ENCODE peak calls at places on chromosomes 11 and 22, in ten cellular contexts. One of them, this sample, is unnamed.

GRCh38 chr11:124837491-124837856 is 27.8 kb upstream of the ROBO3 start:
- DNase-seq in ELR: peak; percentile 91
- DNase-seq in NCI-H146: peak; percentile 64
- DNase-seq in SJSA1: no peak
- DNase-seq in hippocampal formation: peak; percentile 55
- DNase-seq in T-cell: no peak
- DNase-seq in NCI-H510A treated with DMSO at 0.1 percent for 48 hours: peak; percentile 15
- DNase-seq in amygdala: no peak
- DNase-seq in right cardiac atrium: no peak
- DNase-seq in activated T-cell treated with anti-CD3 and anti-CD28 coated beads for 1 hour: no peak
- DNase-seq in this sample: peak; percentile 79

GRCh38 chr22:43956805-43957463 is 1.7 kb downstream of the SAMM50 start:
- DNase-seq in ELR: no peak
- DNase-seq in NCI-H146: no peak
- DNase-seq in SJSA1: no peak
- DNase-seq in hippocampal formation: no peak
- DNase-seq in T-cell: no peak
- DNase-seq in NCI-H510A treated with DMSO at 0.1 percent for 48 hours: no peak
- DNase-seq in amygdala: no peak
- DNase-seq in right cardiac atrium: no peak
- DNase-seq in activated T-cell treated with anti-CD3 and anti-CD28 coated beads for 1 hour: no peak
- DNase-seq in this sample: no peak

GRCh38 chr11:876550-876949 is 33.9 kb downstream of the TSPAN4 start:
- DNase-seq in ELR: no peak
- DNase-seq in NCI-H146: no peak
- DNase-seq in SJSA1: no peak
- DNase-seq in hippocampal formation: no peak
- DNase-seq in T-cell: no peak
- DNase-seq in NCI-H510A treated with DMSO at 0.1 percent for 48 hours: no peak
- DNase-seq in amygdala: no peak
- DNase-seq in right cardiac atrium: peak; percentile 78
- DNase-seq in activated T-cell treated with anti-CD3 and anti-CD28 coated beads for 1 hour: no peak
- DNase-seq in this sample: no peak

GRCh38 chr11:116925050-116925449 is 87.6 kb upstream of the APOA1 start:
- DNase-seq in ELR: no peak
- DNase-seq in NCI-H146: no peak
- DNase-seq in SJSA1: no peak
- DNase-seq in hippocampal formation: no peak
- DNase-seq in T-cell: peak; percentile 10
- DNase-seq in NCI-H510A treated with DMSO at 0.1 percent for 48 hours: no peak
- DNase-seq in amygdala: no peak
- DNase-seq in right cardiac atrium: no peak
- DNase-seq in activated T-cell treated with anti-CD3 and anti-CD28 coated beads for 1 hour: no peak
- DNase-seq in this sample: no peak

GRCh38 chr22:17880020-17880419 is 105.8 kb upstream of the BID start:
- DNase-seq in ELR: no peak
- DNase-seq in NCI-H146: no peak
- DNase-seq in SJSA1: no peak
- DNase-seq in hippocampal formation: no peak
- DNase-seq in T-cell: no peak
- DNase-seq in NCI-H510A treated with DMSO at 0.1 percent for 48 hours: no peak
- DNase-seq in amygdala: no peak
- DNase-seq in right cardiac atrium: no peak
- DNase-seq in activated T-cell treated with anti-CD3 and anti-CD28 coated beads for 1 hour: no peak
- DNase-seq in this sample: no peak

GRCh38 chr11:115965754-115966504 is 461.7 kb upstream of the CADM1 start:
- DNase-seq in ELR: no peak
- DNase-seq in NCI-H146: peak; percentile 71
- DNase-seq in SJSA1: peak; percentile 50
- DNase-seq in hippocampal formation: no peak
- DNase-seq in T-cell: no peak
- DNase-seq in NCI-H510A treated with DMSO at 0.1 percent for 48 hours: peak; percentile 78
- DNase-seq in amygdala: no peak
- DNase-seq in right cardiac atrium: no peak
- DNase-seq in activated T-cell treated with anti-CD3 and anti-CD28 coated beads for 1 hour: no peak
- DNase-seq in this sample: peak; percentile 30

GRCh38 chr11:19320764-19321163 is 80.0 kb upstream of the E2F8 start:
- DNase-seq in ELR: no peak
- DNase-seq in NCI-H146: no peak
- DNase-seq in SJSA1: no peak
- DNase-seq in hippocampal formation: no peak
- DNase-seq in T-cell: no peak
- DNase-seq in NCI-H510A treated with DMSO at 0.1 percent for 48 hours: no peak
- DNase-seq in amygdala: no peak
- DNase-seq in right cardiac atrium: no peak
- DNase-seq in activated T-cell treated with anti-CD3 and anti-CD28 coated beads for 1 hour: no peak
- DNase-seq in this sample: no peak

GRCh38 chr11:2268911-2269600 is 1.3 kb downstream of the ASCL2 start:
- DNase-seq in ELR: peak; percentile 10
- DNase-seq in NCI-H146: peak; percentile 57
- DNase-seq in SJSA1: peak; percentile 50
- DNase-seq in hippocampal formation: peak; percentile 0
- DNase-seq in T-cell: peak; percentile 24
- DNase-seq in NCI-H510A treated with DMSO at 0.1 percent for 48 hours: no peak
- DNase-seq in amygdala: no peak
- DNase-seq in right cardiac atrium: peak; percentile 82
- DNase-seq in activated T-cell treated with anti-CD3 and anti-CD28 coated beads for 1 hour: peak; percentile 48
- DNase-seq in this sample: peak; percentile 37

GRCh38 chr22:49687786-49688515 is 139.7 kb downstream of the BRD1 start:
- DNase-seq in ELR: no peak
- DNase-seq in NCI-H146: no peak
- DNase-seq in SJSA1: peak; percentile 39
- DNase-seq in hippocampal formation: no peak
- DNase-seq in T-cell: no peak
- DNase-seq in NCI-H510A treated with DMSO at 0.1 percent for 48 hours: no peak
- DNase-seq in amygdala: no peak
- DNase-seq in right cardiac atrium: no peak
- DNase-seq in activated T-cell treated with anti-CD3 and anti-CD28 coated beads for 1 hour: no peak
- DNase-seq in this sample: no peak

GRCh38 chr11:126406368-126406767 is 50.9 kb downstream of the ST3GAL4 start:
- DNase-seq in ELR: no peak
- DNase-seq in NCI-H146: no peak
- DNase-seq in SJSA1: no peak
- DNase-seq in hippocampal formation: no peak
- DNase-seq in T-cell: no peak
- DNase-seq in NCI-H510A treated with DMSO at 0.1 percent for 48 hours: no peak
- DNase-seq in amygdala: no peak
- DNase-seq in right cardiac atrium: no peak
- DNase-seq in activated T-cell treated with anti-CD3 and anti-CD28 coated beads for 1 hour: no peak
- DNase-seq in this sample: no peak

GRCh38 chr11:88543902-88544655 is 206.5 kb upstream of the CTSC start:
- DNase-seq in ELR: peak; percentile 94
- DNase-seq in NCI-H146: peak; percentile 29
- DNase-seq in SJSA1: peak; percentile 56
- DNase-seq in hippocampal formation: peak; percentile 67
- DNase-seq in T-cell: peak; percentile 75
- DNase-seq in NCI-H510A treated with DMSO at 0.1 percent for 48 hours: peak; percentile 79
- DNase-seq in amygdala: peak; percentile 10
- DNase-seq in right cardiac atrium: peak; percentile 86
- DNase-seq in activated T-cell treated with anti-CD3 and anti-CD28 coated beads for 1 hour: peak; percentile 60
- DNase-seq in this sample: peak; percentile 87

GRCh38 chr22:50585781-50586180 is 3.1 kb upstream of the CHKB start:
- DNase-seq in ELR: no peak
- DNase-seq in NCI-H146: no peak
- DNase-seq in SJSA1: no peak
- DNase-seq in hippocampal formation: no peak
- DNase-seq in T-cell: no peak
- DNase-seq in NCI-H510A treated with DMSO at 0.1 percent for 48 hours: no peak
- DNase-seq in amygdala: no peak
- DNase-seq in right cardiac atrium: no peak
- DNase-seq in activated T-cell treated with anti-CD3 and anti-CD28 coated beads for 1 hour: no peak
- DNase-seq in this sample: no peak

GRCh38 chr11:123238297-123238696 is 43.2 kb upstream of the CLMP start:
- DNase-seq in ELR: no peak
- DNase-seq in NCI-H146: no peak
- DNase-seq in SJSA1: no peak
- DNase-seq in hippocampal formation: no peak
- DNase-seq in T-cell: no peak
- DNase-seq in NCI-H510A treated with DMSO at 0.1 percent for 48 hours: no peak
- DNase-seq in amygdala: no peak
- DNase-seq in right cardiac atrium: peak; percentile 81
- DNase-seq in activated T-cell treated with anti-CD3 and anti-CD28 coated beads for 1 hour: no peak
- DNase-seq in this sample: no peak

GRCh38 chr22:37604875-37605274 is 3.8 kb upstream of the GGA1 start:
- DNase-seq in ELR: no peak
- DNase-seq in NCI-H146: no peak
- DNase-seq in SJSA1: no peak
- DNase-seq in hippocampal formation: no peak
- DNase-seq in T-cell: peak; percentile 67
- DNase-seq in NCI-H510A treated with DMSO at 0.1 percent for 48 hours: no peak
- DNase-seq in amygdala: no peak
- DNase-seq in right cardiac atrium: no peak
- DNase-seq in activated T-cell treated with anti-CD3 and anti-CD28 coated beads for 1 hour: peak; percentile 41
- DNase-seq in this sample: no peak

GRCh38 chr11:118892515-118892914 is 8.8 kb downstream of the CXCR5 start:
- DNase-seq in ELR: no peak
- DNase-seq in NCI-H146: peak; percentile 92
- DNase-seq in SJSA1: no peak
- DNase-seq in hippocampal formation: no peak
- DNase-seq in T-cell: peak; percentile 77
- DNase-seq in NCI-H510A treated with DMSO at 0.1 percent for 48 hours: peak; percentile 90
- DNase-seq in amygdala: no peak
- DNase-seq in right cardiac atrium: no peak
- DNase-seq in activated T-cell treated with anti-CD3 and anti-CD28 coated beads for 1 hour: no peak
- DNase-seq in this sample: no peak

GRCh38 chr11:65611028-65611757 is 2.8 kb downstream of the MAP3K11 start:
- DNase-seq in ELR: no peak
- DNase-seq in NCI-H146: no peak
- DNase-seq in SJSA1: no peak
- DNase-seq in hippocampal formation: peak; percentile 84
- DNase-seq in T-cell: no peak
- DNase-seq in NCI-H510A treated with DMSO at 0.1 percent for 48 hours: no peak
- DNase-seq in amygdala: peak; percentile 45
- DNase-seq in right cardiac atrium: peak; percentile 89
- DNase-seq in activated T-cell treated with anti-CD3 and anti-CD28 coated beads for 1 hour: no peak
- DNase-seq in this sample: no peak

GRCh38 chr11:71298761-71299181 is 46.4 kb upstream of the SHANK2 start:
- DNase-seq in ELR: no peak
- DNase-seq in NCI-H146: no peak
- DNase-seq in SJSA1: no peak
- DNase-seq in hippocampal formation: no peak
- DNase-seq in T-cell: no peak
- DNase-seq in NCI-H510A treated with DMSO at 0.1 percent for 48 hours: no peak
- DNase-seq in amygdala: no peak
- DNase-seq in right cardiac atrium: no peak
- DNase-seq in activated T-cell treated with anti-CD3 and anti-CD28 coated beads for 1 hour: no peak
- DNase-seq in this sample: no peak

GRCh38 chr11:14907411-14908213 is 15.6 kb upstream of the CYP2R1 start:
- DNase-seq in ELR: peak; percentile 37
- DNase-seq in NCI-H146: peak; percentile 21
- DNase-seq in SJSA1: peak; percentile 73
- DNase-seq in hippocampal formation: no peak
- DNase-seq in T-cell: peak; percentile 81
- DNase-seq in NCI-H510A treated with DMSO at 0.1 percent for 48 hours: peak; percentile 29
- DNase-seq in amygdala: peak; percentile 15
- DNase-seq in right cardiac atrium: peak; percentile 90
- DNase-seq in activated T-cell treated with anti-CD3 and anti-CD28 coated beads for 1 hour: peak; percentile 82
- DNase-seq in this sample: peak; percentile 55

GRCh38 chr11:19455731-19456130 is 215.0 kb upstream of the E2F8 start:
- DNase-seq in ELR: no peak
- DNase-seq in NCI-H146: no peak
- DNase-seq in SJSA1: no peak
- DNase-seq in hippocampal formation: no peak
- DNase-seq in T-cell: no peak
- DNase-seq in NCI-H510A treated with DMSO at 0.1 percent for 48 hours: no peak
- DNase-seq in amygdala: no peak
- DNase-seq in right cardiac atrium: no peak
- DNase-seq in activated T-cell treated with anti-CD3 and anti-CD28 coated beads for 1 hour: no peak
- DNase-seq in this sample: no peak

This sample was measured in ACHN.